ENCODE peak calls at places on chromosome 19, in five cellular contexts. H is kidney, L is uterus, T is tibial artery, Y is endothelial cell. Q is an unnamed sample.

GRCh38 chr19:32800191-32800590 is 69.4 kb downstream of the SLC7A9 start:
- DNase-seq in H (no peak), L (no peak), T (no peak), Y (no peak), Q (no peak)

GRCh38 chr19:872266-872951 is 12.9 kb downstream of the CFD start:
- DNase-seq in H (peak; percentile 92), L (peak; percentile 52), T (no peak), Y (no peak), Q (no peak)

GRCh38 chr19:1232652-1233360 is 5.0 kb downstream of the CBARP start:
- DNase-seq in H (no peak), L (peak; percentile 45), T (no peak), Y (no peak), Q (no peak)

GRCh38 chr19:29667941-29668340 is 2.7 kb downstream of the PLEKHF1 start:
- DNase-seq in H (peak; percentile 73), L (no peak), T (peak; percentile 61), Y (no peak), Q (no peak)

GRCh38 chr19:34324320-34324719 is 40.7 kb upstream of the GPI start:
- DNase-seq in H (no peak), L (no peak), T (no peak), Y (no peak), Q (no peak)

GRCh38 chr19:7916137-7916907 is 1.7 kb downstream of the TGFBR3L start:
- DNase-seq in H (peak; percentile 82), L (no peak), T (no peak), Y (no peak), Q (no peak)

GRCh38 chr19:17861542-17862402 is 2.1 kb downstream of the RPL18A start:
- DNase-seq in H (no peak), L (no peak), T (no peak), Y (no peak), Q (no peak)

GRCh38 chr19:4676955-4677731 is 7.0 kb upstream of the MYDGF start:
- DNase-seq in H (no peak), L (no peak), T (no peak), Y (peak; percentile 71), Q (no peak)

GRCh38 chr19:661427-662196 is 1.4 kb downstream of the RNF126 start:
- DNase-seq in H (no peak), L (no peak), T (no peak), Y (no peak), Q (no peak)

GRCh38 chr19:33292595-33293254 is 9.6 kb downstream of the CEBPA start:
- DNase-seq in H (peak; percentile 64), L (no peak), T (no peak), Y (no peak), Q (no peak)

GRCh38 chr19:7605490-7606222 is 10.0 kb downstream of the CAMSAP3 start:
- DNase-seq in H (no peak), L (no peak), T (no peak), Y (no peak), Q (no peak)

GRCh38 chr19:41998246-41999020 is 4.4 kb upstream of the ATP1A3 start:
- DNase-seq in H (no peak), L (no peak), T (no peak), Y (peak; percentile 81), Q (no peak)

GRCh38 chr19:15589760-15590451 is 25.1 kb upstream of the CYP4F8 start:
- DNase-seq in H (no peak), L (no peak), T (no peak), Y (no peak), Q (no peak)

GRCh38 chr19:15584095-15584494 is 30.9 kb upstream of the CYP4F8 start:
- DNase-seq in H (no peak), L (no peak), T (no peak), Y (no peak), Q (no peak)

GRCh38 chr19:15583346-15583745 is 31.7 kb upstream of the CYP4F8 start:
- DNase-seq in H (no peak), L (no peak), T (no peak), Y (no peak), Q (no peak)

GRCh38 chr19:15587663-15588062 is 27.4 kb upstream of the CYP4F8 start:
- DNase-seq in H (no peak), L (no peak), T (no peak), Y (no peak), Q (no peak)

DNA sequence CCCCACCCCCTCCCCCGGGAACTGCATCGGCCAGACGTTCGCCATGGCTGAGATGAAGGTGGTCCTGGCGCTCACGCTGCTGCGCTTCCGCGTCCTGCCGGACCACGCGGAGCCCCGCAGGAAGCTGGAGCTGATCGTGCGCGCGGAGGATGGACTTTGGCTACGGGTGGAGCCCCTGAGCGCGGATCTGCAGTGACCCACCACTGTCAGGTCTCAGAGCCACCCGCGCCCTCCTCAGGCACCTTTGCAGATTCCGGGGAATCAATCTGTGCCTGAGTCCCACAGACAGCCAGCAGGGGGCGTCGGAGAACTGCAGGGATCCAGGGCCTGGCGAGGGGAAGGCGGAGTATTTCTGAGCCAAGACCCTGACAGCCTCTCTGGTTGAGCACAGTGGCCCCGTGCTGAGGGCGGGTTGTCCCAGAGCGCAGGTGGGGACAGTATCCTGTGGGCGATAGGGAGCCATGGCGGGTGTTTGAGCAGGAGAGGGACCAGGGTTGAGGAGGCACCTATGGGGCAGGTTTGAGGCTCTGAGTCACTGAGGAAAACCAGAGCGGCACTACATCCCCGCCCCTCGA is 30.4 kb upstream of the CYP4F8 start:
- DNase-seq in H (peak; percentile 88), L (peak; percentile 67), T (peak; percentile 79), Y (peak; percentile 46), Q (peak; percentile 93)
- TF ChIP-seq CTCF in H (peak; percentile 84), L (peak; percentile 79), T (peak; percentile 77), Y (peak; percentile 58), Q (no peak)

GRCh38 chr19:38993271-38993670 is 17.7 kb upstream of the FBXO17 start:
- DNase-seq in H (no peak), L (no peak), T (no peak), Y (no peak), Q (no peak)

GRCh38 chr19:38985262-38985661 is 9.7 kb upstream of the FBXO17 start:
- DNase-seq in H (no peak), L (no peak), T (no peak), Y (no peak), Q (no peak)

GRCh38 chr19:38988632-38989031 is 13.1 kb upstream of the FBXO17 start:
- DNase-seq in H (no peak), L (no peak), T (no peak), Y (no peak), Q (no peak)

GRCh38 chr19:38989066-38989605 is 13.6 kb upstream of the FBXO17 start:
- DNase-seq in H (peak; percentile 77), L (no peak), T (no peak), Y (peak; percentile 9), Q (no peak)

DNA sequence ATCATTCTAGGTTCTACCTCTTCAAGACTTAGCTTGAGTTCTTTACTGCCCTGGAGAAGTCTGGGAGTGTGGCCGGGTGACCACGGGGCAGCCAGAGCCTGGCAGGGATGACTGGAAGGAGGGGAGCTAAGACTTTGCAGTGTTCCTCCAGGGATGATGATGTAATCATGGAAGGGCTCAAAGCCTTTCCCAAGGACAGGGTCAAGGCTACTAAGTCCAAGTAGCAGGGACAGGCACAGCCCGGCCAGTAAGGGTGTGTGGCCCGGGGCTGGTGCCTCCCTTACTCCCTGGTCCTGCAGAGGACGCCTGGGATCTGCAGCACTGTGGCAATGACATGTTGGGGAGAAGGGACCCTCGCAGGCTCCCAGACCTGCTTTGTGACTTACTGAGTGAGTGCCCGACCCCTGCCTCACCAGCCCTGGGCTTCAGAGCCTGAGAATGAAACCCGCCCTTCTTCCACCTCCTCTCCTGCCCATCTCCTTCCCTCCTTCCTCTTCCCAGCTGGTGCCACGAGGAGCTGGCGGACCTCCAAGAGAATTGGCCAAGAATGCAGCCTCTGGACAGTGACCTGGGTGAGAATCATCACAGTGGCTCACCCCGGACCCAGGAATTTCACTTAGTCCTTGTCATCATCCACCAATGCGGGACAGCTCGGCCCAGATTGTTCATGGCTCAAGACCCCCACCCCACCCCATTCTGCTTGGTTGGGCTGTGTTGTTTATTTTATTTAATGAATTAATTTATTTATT is 15.6 kb upstream of the FBXO17 start:
- DNase-seq in H (no peak), L (no peak), T (no peak), Y (no peak), Q (no peak)
- TF ChIP-seq CTCF in H (no peak), L (no peak), T (no peak), Y (no peak), Q (no peak)

GRCh38 chr19:45468159-45468651 is 409 bp downstream of the FOSB start:
- DNase-seq in H (peak; percentile 81), L (no peak), T (peak; percentile 81), Y (no peak), Q (no peak)

GRCh38 chr19:45467115-45467455 is 711 bp upstream of the FOSB start:
- DNase-seq in H (no peak), L (no peak), T (no peak), Y (no peak), Q (no peak)

GRCh38 chr19:45468803-45469131 is 971 bp downstream of the FOSB start:
- DNase-seq in H (peak; percentile 78), L (no peak), T (no peak), Y (no peak), Q (no peak)

GRCh38 chr19:45469132-45469834 is 1.5 kb downstream of the FOSB start:
- DNase-seq in H (peak; percentile 97), L (peak; percentile 91), T (peak; percentile 97), Y (peak; percentile 88), Q (no peak)

GRCh38 chr19:45467456-45468158 is at the start of gene FOSB:
- DNase-seq in H (peak; percentile 98), L (peak; percentile 96), T (peak; percentile 96), Y (peak; percentile 92), Q (peak; percentile 98)
- TF ChIP-seq CTCF in H (peak; percentile 9), L (no peak), T (no peak), Y (no peak), Q (no peak)

DNA sequence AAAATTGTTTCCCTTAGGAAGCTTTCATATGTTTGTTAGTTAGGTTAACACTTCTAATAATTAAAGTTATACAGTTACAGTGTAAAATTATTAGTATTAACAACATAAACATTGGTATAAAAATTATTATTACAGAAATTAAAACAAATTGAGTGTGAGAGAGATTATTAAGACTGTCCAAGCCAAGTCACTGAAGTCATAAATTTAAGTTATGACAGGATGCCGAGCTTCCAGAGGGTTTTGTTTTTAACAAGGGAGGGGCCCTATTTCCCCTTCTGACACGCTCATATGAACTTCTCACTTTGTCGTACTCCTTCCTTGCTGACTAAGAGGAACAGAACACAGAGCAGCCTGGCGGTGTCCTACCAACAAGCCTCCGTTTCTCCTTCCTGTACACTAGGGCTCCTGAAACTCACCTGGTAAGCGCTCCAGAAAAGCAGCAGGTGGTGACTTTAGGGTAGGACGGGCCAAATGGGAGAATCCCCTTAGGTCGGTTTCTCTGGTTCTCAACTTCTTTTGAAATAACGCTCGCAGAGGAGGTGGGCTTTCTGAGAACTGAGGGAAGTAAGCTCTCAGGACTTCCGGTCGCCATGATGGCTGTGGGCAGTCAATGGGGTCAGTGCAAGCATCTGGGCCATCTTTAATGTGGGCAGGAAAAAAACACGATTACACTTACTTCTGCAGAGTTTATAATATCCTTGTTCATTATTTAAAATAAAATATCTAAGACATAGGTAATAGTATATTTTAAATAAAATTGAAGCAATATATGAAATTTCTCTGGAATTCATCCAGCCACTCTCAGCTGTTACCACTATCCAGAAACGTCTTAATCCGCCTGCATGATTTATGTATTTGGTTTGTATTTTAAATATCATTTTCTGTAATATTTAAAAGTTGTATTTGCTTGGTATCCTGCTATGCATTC is at the start of gene CARD8:
- DNase-seq in H (peak; percentile 88), L (peak; percentile 85), T (peak; percentile 86), Y (peak; percentile 67), Q (peak; percentile 56)
- TF ChIP-seq CTCF in H (no peak), L (no peak), T (peak; percentile 31), Y (no peak), Q (no peak)

Q was measured in omental fat pad.